ENCODE peak calls at places on chromosomes 4 and X, in nine cellular contexts. J is cerebellar cortex, V is T-cell, C is osteocyte, N is GDM1, O is brain pericyte, H is cardiac fibroblast, F is ureter, Q is H54. S is an unnamed sample.

GRCh38 chr4:157983300-157983699 is 189.5 kb downstream of the GASK1B start:
- DNase-seq in C (no peak), Q (no peak), F (no peak), V (no peak), H (peak), O (no peak), J (no peak), N (no peak), S (no peak)

GRCh38 chr4:173527103-173527876 is 2.7 kb downstream of the HAND2 start:
- DNase-seq in N (no peak), C (no peak), J (no peak), V (no peak), O (no peak), H (peak), F (no peak), Q (no peak), S (no peak)

GRCh38 chr4:29277381-29277780 is 1442.8 kb upstream of the PCDH7 start:
- DNase-seq in Q (no peak), J (no peak), O (peak), F (no peak), C (no peak), V (no peak), H (peak), N (no peak), S (no peak)

GRCh38 chrX:139826065-139827044 is 106.5 kb downstream of the ATP11C start:
- DNase-seq in Q (no peak), J (peak), V (no peak), O (peak), F (no peak), H (peak), N (no peak), C (no peak), S (no peak)

GRCh38 chr4:168674077-168674747 is 177.4 kb downstream of the PALLD start:
- DNase-seq in C (no peak), H (no peak), J (no peak), N (no peak), Q (no peak), F (no peak), V (no peak), O (no peak), S (no peak)

GRCh38 chr4:23323436-23323835 is 566.4 kb downstream of the PPARGC1A start:
- DNase-seq in O (no peak), C (no peak), F (no peak), N (no peak), H (no peak), V (no peak), J (no peak), Q (no peak), S (no peak)

GRCh38 chrX:17527932-17528331 is 152.9 kb downstream of the NHS start:
- DNase-seq in N (no peak), J (no peak), O (no peak), H (no peak), C (no peak), Q (no peak), F (no peak), V (no peak), S (no peak)

GRCh38 chr4:140335076-140335475 is 38.4 kb upstream of the SCOC start:
- DNase-seq in H (no peak), O (no peak), V (no peak), Q (no peak), C (no peak), J (no peak), N (no peak), F (no peak), S (no peak)

GRCh38 chrX:63281465-63281864 is 69.7 kb downstream of the SPIN4 start:
- DNase-seq in J (peak), F (no peak), O (no peak), N (no peak), H (no peak), Q (no peak), C (no peak), V (no peak), S (no peak)

GRCh38 chr4:107708225-107708624 is 11.8 kb downstream of the PAPSS1 start:
- DNase-seq in F (no peak), O (no peak), J (no peak), H (no peak), V (no peak), N (no peak), C (no peak), Q (no peak), S (no peak)

GRCh38 chrX:39613508-39613921 is 484.2 kb downstream of the BCOR start:
- DNase-seq in O (no peak), F (no peak), C (no peak), Q (no peak), N (no peak), V (peak), J (no peak), H (no peak), S (peak)

GRCh38 chr4:147003956-147004580 is 58.4 kb upstream of the TTC29 start:
- DNase-seq in C (no peak), O (no peak), Q (no peak), J (no peak), F (no peak), V (no peak), H (no peak), N (no peak), S (no peak)

GRCh38 chr4:156977435-156978160 is 6.0 kb upstream of the PDGFC start:
- DNase-seq in V (no peak), Q (no peak), J (no peak), H (peak), N (no peak), F (no peak), O (no peak), C (no peak), S (peak)

GRCh38 chr4:65671402-65671801 is 1.1 kb upstream of the EPHA5 start:
- DNase-seq in C (no peak), N (no peak), V (no peak), Q (no peak), O (no peak), H (no peak), J (no peak), F (no peak), S (no peak)

GRCh38 chr4:43837171-43837570 is 611.4 kb downstream of the KCTD8 start:
- DNase-seq in J (no peak), C (no peak), N (no peak), H (no peak), F (no peak), Q (no peak), O (no peak), V (no peak), S (peak)

GRCh38 chrX:39002466-39002865 is 201.2 kb downstream of the MID1IP1 start:
- DNase-seq in J (no peak), H (no peak), V (no peak), Q (no peak), N (no peak), F (no peak), O (no peak), C (no peak), S (no peak)

GRCh38 chrX:107716816-107717700 is 58.5 kb downstream of the TSC22D3 start:
- DNase-seq in J (peak), F (peak), N (peak), O (no peak), Q (peak), V (peak), H (peak), C (peak), S (peak)

GRCh38 chr4:80261989-80262600 is 4.4 kb upstream of the FGF5 start:
- DNase-seq in N (no peak), V (no peak), F (no peak), Q (no peak), O (no peak), C (no peak), J (peak), H (no peak), S (no peak)

GRCh38 chr4:7960790-7961655 is 21.4 kb upstream of the AFAP1 start:
- DNase-seq in H (peak), F (peak), O (no peak), C (no peak), N (no peak), Q (no peak), V (no peak), J (no peak), S (peak)

GRCh38 chr4:72326692-72327632 is 242.1 kb downstream of the ADAMTS3 start:
- DNase-seq in C (no peak), V (no peak), O (no peak), J (peak), H (peak), Q (no peak), N (no peak), F (no peak), S (peak)

GRCh38 chr4:139886798-139887197 is 221.2 kb downstream of the MGST2 start:
- DNase-seq in V (no peak), F (no peak), C (no peak), N (no peak), O (no peak), J (no peak), H (peak), Q (no peak), S (no peak)